ENCODE peak calls at places on chromosomes 11 and 22, in five cellular contexts. O is MM.1S, V is PC-9, C is PC-3, N is H9. K is an unnamed sample. For H3K79me2, the result is how much of the 10 kb centered on the place peaks cover.

GRCh38 chr22:36330655-36331305 is 57.0 kb downstream of the MYH9 start:
- DNase-seq in C (peak), O (no peak), N (no peak), V (no peak), K (peak)

GRCh38 chr11:64070301-64070656 is 34.5 kb downstream of the FLRT1 start:
- DNase-seq in O (no peak), N (no peak), V (no peak), C (no peak), K (no peak)

GRCh38 chr11:70079691-70080090 is 1.6 kb downstream of the ANO1 start:
- DNase-seq in C (peak), O (no peak), V (peak), N (no peak), K (no peak)

GRCh38 chr11:68989936-68990606 is 9.3 kb upstream of the MRGPRD start:
- DNase-seq in N (peak), C (no peak), V (no peak), O (no peak), K (no peak)

GRCh38 chr22:17084554-17085276 is at the start of gene IL17RA:
- DNase-seq in C (peak), O (peak), N (peak), V (peak), K (peak)

GRCh38 chr11:93521086-93521485 is 22.1 kb downstream of the SMCO4 start:
- DNase-seq in C (peak), N (no peak), O (no peak), V (no peak), K (no peak)

GRCh38 chr11:2036863-2037486 is 39.3 kb upstream of the H19 start:
- DNase-seq in C (no peak), V (no peak), O (no peak), N (no peak), K (no peak)

GRCh38 chr11:94171693-94172440 is 43.2 kb downstream of the PANX1 start:
- DNase-seq in N (peak), O (peak), C (peak), V (no peak), K (peak)

GRCh38 chr11:69306821-69307220 is 12.9 kb downstream of the MYEOV start:
- DNase-seq in C (no peak), N (no peak), O (no peak), V (no peak), K (no peak)

GRCh38 chr22:25062378-25063095 is 110.0 kb downstream of the KIAA1671 start:
- DNase-seq in N (no peak), V (no peak), O (no peak), C (no peak), K (no peak)

GRCh38 chr11:81907996-81908395 is 825.7 kb downstream of the FAM181B start:
- DNase-seq in C (no peak), O (no peak), V (no peak), N (no peak), K (no peak)

GRCh38 chr22:20027966-20028854 is 7.3 kb downstream of the TANGO2 start:
- DNase-seq in V (no peak), C (peak), N (peak), O (no peak), K (peak)

GRCh38 chr22:38733329-38734202 is 22.2 kb downstream of the SUN2 start:
- DNase-seq in O (peak), N (peak), C (peak), V (no peak), K (peak)

GRCh38 chr11:92838655-92839334 is 130.7 kb upstream of the MTNR1B start:
- DNase-seq in V (no peak), N (peak), O (no peak), C (no peak), K (peak)

GRCh38 chr11:66339163-66339675 is 3.0 kb upstream of the RIN1 start:
- DNase-seq in V (no peak), N (no peak), C (peak), O (no peak), K (no peak)

GRCh38 chr11:1889941-1890855 is 1.5 kb downstream of the PRR33 start:
- DNase-seq in V (no peak), C (no peak), N (no peak), O (no peak), K (no peak)

GRCh38 chr22:31173386-31174145 is 13.6 kb downstream of the RNF185 start:
- DNase-seq in V (peak), O (no peak), C (peak), N (no peak), K (peak)

GRCh38 chr22:44859641-44860040 is 107.3 kb downstream of the ARHGAP8 start:
- DNase-seq in N (no peak), V (no peak), C (no peak), O (no peak), K (no peak)

GRCh38 chr22:36955691-36956090 is 42.3 kb downstream of the CSF2RB start:
- DNase-seq in O (no peak), N (no peak), C (no peak), V (no peak), K (no peak)

GRCh38 chr11:128324531-128325141 is 262.7 kb downstream of the ETS1 start:
- DNase-seq in C (no peak), V (no peak), O (no peak), N (no peak), K (no peak)

GRCh38 chr11:25734592-25735211 is 597.2 kb upstream of the ANO3 start:
- DNase-seq in O (peak), N (no peak), V (no peak), C (peak), K (peak)

GRCh38 chr22:27224485-27225364 is 567.3 kb downstream of the MIAT start:
- DNase-seq in V (no peak), C (no peak), O (no peak), N (no peak), K (no peak)

GRCh38 chr11:47188262-47188661 is 2.0 kb upstream of the PACSIN3 start:
- DNase-seq in V (no peak), C (no peak), O (no peak), N (no peak), K (peak)

GRCh38 chr22:48137640-48138039 is 1375.2 kb downstream of the TBC1D22A start:
- DNase-seq in O (no peak), N (no peak), C (no peak), V (no peak), K (no peak)

GRCh38 chr22:39717099-39717498 is 146.5 kb downstream of the CACNA1I start:
- DNase-seq in V (no peak), C (no peak), O (no peak), N (no peak), K (no peak)

GRCh38 chr22:30830907-30831306 is 136.2 kb downstream of the OSBP2 start:
- DNase-seq in N (no peak), C (peak), O (no peak), V (peak), K (peak)

GRCh38 chr11:95289378-95289777 is 58.4 kb upstream of the SESN3 start:
- DNase-seq in V (no peak), C (peak), O (no peak), N (no peak), K (peak)

GRCh38 chr22:28222066-28222465 is 303.0 kb upstream of the PITPNB start:
- DNase-seq in C (no peak), N (no peak), O (no peak), V (no peak), K (no peak)

GRCh38 chr22:23076896-23077572 is 6.7 kb downstream of the GNAZ start:
- DNase-seq in O (no peak), N (no peak), V (no peak), C (no peak), K (no peak)

GRCh38 chr11:120832609-120833221 is 191.2 kb upstream of the TBCEL start:
- DNase-seq in N (no peak), V (no peak), O (no peak), C (no peak), K (peak)

GRCh38 chr11:61914471-61915171 is 2.7 kb downstream of the RAB3IL1 start:
- DNase-seq in V (no peak), N (no peak), O (no peak), C (no peak), K (no peak)

GRCh38 chr11:132973686-132974085 is 558.6 kb downstream of the OPCML start:
- DNase-seq in C (no peak), N (no peak), V (no peak), O (no peak), K (no peak)

GRCh38 chr22:48431536-48432315 is 1395.9 kb downstream of the BRD1 start:
- DNase-seq in O (no peak), V (no peak), N (no peak), C (no peak), K (no peak)

GRCh38 chr22:17563936-17564391 is 666 bp downstream of the SLC25A18 start:
- DNase-seq in V (no peak), O (no peak), C (no peak), N (no peak), K (peak)

GRCh38 chr11:34948721-34949120 is 32.3 kb downstream of the PDHX start:
- DNase-seq in V (no peak), N (no peak), O (no peak), C (no peak), K (peak)

GRCh38 chr11:61688368-61689163 is 8.4 kb downstream of the DAGLA start:
- DNase-seq in O (no peak), N (peak), V (no peak), C (no peak), K (peak)

GRCh38 chr11:13429288-13429687 is 33.7 kb downstream of the BTBD10 start:
- DNase-seq in V (no peak), C (no peak), O (no peak), N (no peak), K (no peak)

GRCh38 chr11:13429836-13430235 is 33.2 kb downstream of the BTBD10 start:
- DNase-seq in N (no peak), C (no peak), V (no peak), O (no peak), K (no peak)

GRCh38 chr11:13433437-13433836 is 29.6 kb downstream of the BTBD10 start:
- DNase-seq in C (no peak), V (no peak), O (no peak), N (no peak), K (no peak)

GRCh38 chr11:13440100-13440855 is 22.7 kb downstream of the BTBD10 start:
- DNase-seq in C (peak), N (no peak), O (no peak), V (no peak), K (peak)

DNA sequence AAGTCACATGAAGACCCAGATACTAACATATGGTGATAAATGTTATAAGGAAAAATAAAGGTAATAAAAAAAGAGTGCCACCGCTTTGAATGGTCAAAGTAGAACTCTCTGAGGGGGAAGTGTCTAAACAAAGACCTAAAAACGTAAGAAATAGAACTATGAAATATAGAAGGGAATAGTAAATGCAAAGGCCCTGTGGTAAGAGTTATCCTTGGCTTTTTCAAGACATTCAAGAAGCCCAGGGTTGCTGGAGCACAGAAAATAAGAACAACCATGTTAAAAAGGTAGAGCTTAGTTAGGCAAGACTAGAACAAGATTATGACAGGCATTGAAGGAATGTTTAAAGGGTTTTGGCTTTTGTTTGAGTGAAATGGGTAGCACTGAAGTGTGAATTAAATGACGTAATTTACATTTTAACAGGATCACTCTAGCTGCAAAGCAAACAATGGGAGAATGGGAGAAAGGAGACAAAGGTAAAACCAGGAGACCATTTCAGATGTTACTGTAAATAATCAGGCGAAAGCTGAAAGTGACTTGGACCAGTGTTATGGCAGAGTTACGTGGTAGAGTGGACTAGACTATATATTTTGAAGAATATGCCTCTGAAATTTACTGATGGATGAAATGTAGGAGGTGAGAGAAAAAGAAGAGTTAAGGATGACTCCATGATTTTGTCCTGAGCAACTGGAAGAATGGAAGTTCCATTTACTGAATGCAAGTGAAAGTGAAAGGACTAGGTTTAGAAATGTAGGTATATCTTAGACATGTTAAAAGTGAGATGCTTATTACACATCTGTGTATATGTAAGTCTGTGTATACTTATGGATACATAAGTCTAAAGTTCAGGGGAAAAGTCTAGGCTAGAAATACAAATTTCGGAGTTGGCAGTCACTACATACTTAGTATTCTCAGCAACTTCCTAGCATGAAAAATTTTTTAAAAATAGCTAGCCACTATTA is 28.5 kb downstream of the BTBD10 start:
- DNase-seq in C (no peak), O (no peak), V (peak), N (no peak), K (no peak)
- H3K79me2 ChIP-seq in C (under half), O (under half), V (under half), N (under half), K (under half)

GRCh38 chr11:134119094-134119493 is 50.2 kb downstream of the JAM3 start:
- DNase-seq in C (no peak), O (no peak), V (no peak), N (no peak), K (peak)

GRCh38 chr11:134116210-134116609 is 47.3 kb downstream of the JAM3 start:
- DNase-seq in O (no peak), C (no peak), N (no peak), V (no peak), K (no peak)

GRCh38 chr11:134120921-134121526 is 52.2 kb downstream of the JAM3 start:
- DNase-seq in N (no peak), O (no peak), C (no peak), V (no peak), K (peak)

GRCh38 chr11:134118016-134118415 is 49.1 kb downstream of the JAM3 start:
- DNase-seq in C (no peak), N (no peak), O (no peak), V (no peak), K (peak)

DNA sequence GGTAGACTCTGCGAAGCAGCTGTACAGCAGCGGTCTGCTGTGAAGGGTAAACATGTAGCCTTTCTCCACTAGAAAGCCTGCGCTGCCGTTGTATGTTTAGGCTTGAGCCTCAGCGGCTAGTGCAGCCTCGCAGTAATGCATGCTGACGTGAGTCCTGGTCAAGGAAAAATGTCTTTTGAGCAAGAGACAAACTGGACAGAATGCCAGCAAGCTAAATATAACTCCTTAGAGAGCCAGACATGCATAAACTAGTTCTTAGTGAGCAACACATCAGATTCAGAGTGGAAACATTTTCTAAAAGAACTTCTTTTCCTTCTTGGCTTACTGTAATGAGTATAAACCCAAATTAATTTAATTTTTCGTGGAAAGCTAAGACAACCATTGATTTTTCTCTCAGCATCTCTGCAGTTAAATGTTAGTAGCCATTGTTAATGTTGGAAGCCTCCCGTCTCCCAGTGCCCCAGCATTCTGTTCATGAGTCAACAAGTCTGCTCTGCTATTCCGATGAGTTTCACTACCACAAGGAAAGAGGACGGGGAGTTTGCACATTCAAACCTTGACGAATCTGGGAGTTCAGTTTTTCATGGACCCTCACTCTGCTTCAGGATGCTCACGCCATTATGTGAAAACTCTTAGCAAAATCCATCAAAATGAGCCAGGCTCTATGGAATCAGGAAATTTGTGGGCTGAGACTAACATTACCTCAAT is 51.4 kb downstream of the JAM3 start:
- DNase-seq in O (no peak), C (no peak), V (no peak), N (no peak), K (peak)
- H3K4me2 ChIP-seq in O (no peak), C (no peak), V (no peak), N (no peak), K (peak)

DNA sequence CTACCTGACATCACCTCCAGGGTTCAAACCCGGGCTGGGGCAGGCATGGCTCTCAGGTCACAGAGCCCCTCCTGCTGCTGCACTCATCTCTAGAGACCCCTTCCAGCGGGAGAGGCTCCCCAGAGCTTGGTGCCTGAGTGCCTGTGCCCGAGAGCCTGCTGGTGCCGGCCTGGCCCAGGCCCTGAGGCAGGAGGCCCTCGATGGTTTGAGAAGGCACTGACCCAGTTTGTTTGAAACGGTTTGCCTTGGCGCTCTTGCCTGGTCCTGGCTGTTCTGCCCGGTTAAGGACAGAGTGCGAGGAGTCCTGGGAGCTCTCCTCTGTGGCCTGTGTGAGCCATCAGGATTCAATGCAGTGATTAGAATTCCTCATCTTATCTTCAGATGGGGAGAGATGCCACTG is 88.9 kb downstream of the TBC1D22A start:
- DNase-seq in N (no peak), O (no peak), V (peak), C (no peak), K (no peak)
- H3K79me2 ChIP-seq in N (under half), O (under half), V (under half), C (under half), K (under half)

GRCh38 chr11:72319261-72319660 is 75.3 kb upstream of the PHOX2A start:
- DNase-seq in N (no peak), V (no peak), O (no peak), C (no peak), K (no peak)

GRCh38 chr11:72321381-72321996 is 77.5 kb upstream of the PHOX2A start:
- DNase-seq in O (no peak), C (peak), V (no peak), N (no peak), K (peak)

GRCh38 chr11:72314600-72315386 is 70.8 kb upstream of the PHOX2A start:
- DNase-seq in O (no peak), V (no peak), N (peak), C (no peak), K (no peak)

GRCh38 chr11:72316984-72317383 is 73.0 kb upstream of the PHOX2A start:
- DNase-seq in V (no peak), C (no peak), N (no peak), O (no peak), K (no peak)

DNA sequence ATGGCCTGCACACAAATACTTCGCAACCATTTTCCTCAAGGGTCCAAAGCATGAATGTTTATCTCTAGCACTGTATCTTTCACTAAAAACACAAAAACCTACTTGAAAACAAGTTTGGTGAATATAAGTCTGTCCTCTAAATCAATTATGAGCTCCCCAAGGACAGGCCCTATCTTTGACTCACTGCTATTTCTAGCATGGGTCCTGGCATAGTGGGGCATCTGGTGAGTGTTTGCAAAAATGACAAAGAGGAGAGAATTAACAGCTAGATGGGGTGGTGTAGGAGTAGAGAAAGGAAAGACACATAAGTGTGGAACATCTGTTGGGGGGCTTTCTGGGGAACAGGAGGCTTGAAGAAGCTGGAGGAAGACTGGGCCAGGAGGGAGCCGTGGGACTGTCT is 74.0 kb upstream of the PHOX2A start:
- DNase-seq in C (no peak), O (no peak), V (no peak), N (no peak), K (no peak)
- H3K4me2 ChIP-seq in C (no peak), O (no peak), V (no peak), N (no peak), K (no peak)

GRCh38 chr11:134800826-134801225 is 388.8 kb upstream of the B3GAT1 start:
- DNase-seq in V (no peak), N (no peak), C (no peak), O (no peak), K (no peak)

GRCh38 chr11:134802116-134802515 is 390.1 kb upstream of the B3GAT1 start:
- DNase-seq in V (peak), O (no peak), C (no peak), N (no peak), K (no peak)

GRCh38 chr11:134802598-134802997 is 390.6 kb upstream of the B3GAT1 start:
- DNase-seq in N (no peak), O (no peak), C (no peak), V (no peak), K (no peak)

GRCh38 chr11:134800130-134800529 is 388.1 kb upstream of the B3GAT1 start:
- DNase-seq in N (no peak), C (no peak), V (peak), O (no peak), K (no peak)

GRCh38 chr11:134801526-134801925 is 389.5 kb upstream of the B3GAT1 start:
- DNase-seq in C (no peak), V (no peak), O (no peak), N (no peak), K (no peak)
- H3K79me2 ChIP-seq in C (under half), V (under half), O (under half), N (under half), K (under half)

K was measured in fibroblast of lung.